ENCODE peak calls at places on chromosomes 4 and X, in nine cellular contexts. H is IMR-90, T is A549, Q is tibial artery, R is foreskin fibroblast, P is heart right ventricle, Z is neural crest cell, L is psoas muscle, A is ovary. I is an unnamed sample.

GRCh38 chrX:15750611-15751159 is 12.6 kb downstream of the CA5B start:
- DNase-seq in H (no peak), T (no peak), Q (no peak), R (peak), P (no peak), Z (no peak), L (no peak), A (no peak), I (no peak)

GRCh38 chr4:108135549-108136209 is 33.1 kb downstream of the LEF1 start:
- DNase-seq in H (no peak), T (no peak), Q (no peak), R (no peak), P (no peak), Z (peak), L (no peak), A (no peak), I (no peak)

GRCh38 chr4:149486861-149487260 is 328.8 kb downstream of the IQCM start:
- DNase-seq in H (no peak), T (no peak), Q (no peak), R (no peak), P (no peak), Z (no peak), L (no peak), A (no peak), I (no peak)

GRCh38 chrX:129877401-129877800 is 28.6 kb upstream of the UTP14A start:
- DNase-seq in H (no peak), T (no peak), Q (no peak), R (no peak), P (no peak), Z (no peak), L (no peak), A (no peak), I (no peak)

GRCh38 chr4:134202557-134202956 is 968 bp upstream of the PABPC4L start:
- DNase-seq in H (no peak), T (no peak), Q (no peak), R (no peak), P (no peak), Z (no peak), L (no peak), A (no peak), I (no peak)

GRCh38 chr4:165512464-165512863 is 133.7 kb downstream of the CPE start:
- DNase-seq in H (no peak), T (no peak), Q (no peak), R (no peak), P (no peak), Z (no peak), L (no peak), A (no peak), I (no peak)

GRCh38 chrX:21683910-21684309 is 25.8 kb upstream of the KLHL34 start:
- DNase-seq in H (peak), T (no peak), Q (no peak), R (peak), P (no peak), Z (no peak), L (no peak), A (no peak), I (no peak)

GRCh38 chr4:182093431-182093831 is 149.8 kb upstream of the TENM3 start:
- DNase-seq in H (no peak), T (no peak), Q (no peak), R (no peak), P (no peak), Z (no peak), L (no peak), A (no peak), I (no peak)

GRCh38 chr4:99404595-99405287 is 30.4 kb downstream of the ADH7 start:
- DNase-seq in H (peak), T (no peak), Q (no peak), R (peak), P (no peak), Z (no peak), L (peak), A (no peak), I (no peak)

GRCh38 chr4:68904786-68905185 is 46.8 kb downstream of the UGT2A3 start:
- DNase-seq in H (no peak), T (no peak), Q (no peak), R (no peak), P (no peak), Z (no peak), L (no peak), A (no peak), I (no peak)

GRCh38 chr4:1598206-1598605 is 85.9 kb downstream of the FAM53A start:
- DNase-seq in H (no peak), T (no peak), Q (no peak), R (no peak), P (no peak), Z (no peak), L (no peak), A (no peak), I (peak)

GRCh38 chr4:109014593-109015412 is 251.9 kb upstream of the ETNPPL start:
- DNase-seq in H (no peak), T (no peak), Q (no peak), R (no peak), P (no peak), Z (no peak), L (no peak), A (no peak), I (no peak)

GRCh38 chrX:134875679-134876078 is 115.1 kb upstream of the SMIM10 start:
- DNase-seq in H (no peak), T (no peak), Q (no peak), R (no peak), P (no peak), Z (no peak), L (no peak), A (no peak), I (no peak)

GRCh38 chr4:185903205-185903604 is 91.2 kb upstream of the SORBS2 start:
- DNase-seq in H (no peak), T (no peak), Q (no peak), R (no peak), P (no peak), Z (no peak), L (no peak), A (no peak), I (no peak)

GRCh38 chr4:31045724-31046318 is 325.7 kb downstream of the PCDH7 start:
- DNase-seq in H (peak), T (no peak), Q (no peak), R (peak), P (no peak), Z (no peak), L (no peak), A (no peak), I (peak)

GRCh38 chrX:67545772-67546495 is 2.1 kb downstream of the AR start:
- DNase-seq in H (no peak), T (no peak), Q (peak), R (peak), P (peak), Z (peak), L (peak), A (peak), I (peak)

GRCh38 chrX:45632506-45632905 is 431.8 kb upstream of the DIPK2B start:
- DNase-seq in H (no peak), T (no peak), Q (no peak), R (no peak), P (no peak), Z (no peak), L (no peak), A (no peak), I (no peak)

GRCh38 chr4:119016636-119017035 is 119.0 kb upstream of the MYOZ2 start:
- DNase-seq in H (peak), T (no peak), Q (no peak), R (peak), P (no peak), Z (no peak), L (no peak), A (no peak), I (no peak)

GRCh38 chr4:73855406-73855805 is 2.3 kb downstream of the PF4V1 start:
- DNase-seq in H (no peak), T (no peak), Q (no peak), R (no peak), P (no peak), Z (no peak), L (no peak), A (no peak), I (no peak)

DNA sequence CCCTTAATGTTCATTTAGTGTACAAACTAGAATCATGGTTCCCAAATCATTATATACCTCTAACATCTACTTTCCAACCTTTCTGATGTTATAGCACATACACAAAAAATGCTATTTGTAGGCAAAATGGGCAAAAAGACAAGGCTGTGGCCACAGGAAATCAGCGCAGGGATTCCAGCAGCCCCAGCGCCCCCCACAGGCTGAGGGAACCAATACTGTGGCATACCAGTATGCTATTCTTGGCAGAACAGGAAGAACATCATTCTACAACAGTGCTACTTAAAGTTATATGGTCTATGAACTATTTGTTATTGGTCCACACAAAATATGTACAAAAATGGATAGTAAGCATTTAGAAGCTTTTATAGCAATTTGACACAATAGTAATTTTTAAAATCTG is 25.3 kb downstream of the STEEP1 start:
- DNase-seq in H (no peak), T (peak), Q (no peak), R (no peak), P (no peak), Z (no peak), L (no peak), A (no peak), I (no peak)
- TF ChIP-seq CTCF in H (no peak), T (no peak), Q (no peak), R (no peak), P (no peak), Z (no peak), L (no peak), A (no peak), I (no peak)

GRCh38 chrX:33465137-33465536 is 253.8 kb upstream of the DMD start:
- DNase-seq in H (no peak), T (no peak), Q (no peak), R (no peak), P (no peak), Z (no peak), L (no peak), A (no peak), I (no peak)
- TF ChIP-seq CTCF in H (no peak), T (no peak), Q (no peak), R (no peak), P (no peak), Z (peak), L (no peak), A (no peak), I (no peak)

GRCh38 chr4:77347341-77347740 is 190.3 kb downstream of the CCNG2 start:
- DNase-seq in H (no peak), T (no peak), Q (no peak), R (no peak), P (no peak), Z (no peak), L (no peak), A (no peak), I (peak)
- TF ChIP-seq CTCF in H (no peak), T (no peak), Q (no peak), R (no peak), P (no peak), Z (no peak), L (no peak), A (no peak), I (no peak)

GRCh38 chrX:24561121-24561520 is 86.0 kb downstream of the PCYT1B start:
- DNase-seq in H (peak), T (peak), Q (no peak), R (peak), P (no peak), Z (no peak), L (no peak), A (no peak), I (no peak)
- TF ChIP-seq CTCF in H (peak), T (peak), Q (peak), R (no peak), P (no peak), Z (no peak), L (peak), A (no peak), I (no peak)

GRCh38 chr4:88465653-88466192 is 8.8 kb downstream of the HERC5 start:
- DNase-seq in H (no peak), T (no peak), Q (no peak), R (no peak), P (no peak), Z (no peak), L (no peak), A (no peak), I (no peak)
- TF ChIP-seq CTCF in H (no peak), T (no peak), Q (no peak), R (no peak), P (no peak), Z (no peak), L (no peak), A (no peak), I (no peak)

DNA sequence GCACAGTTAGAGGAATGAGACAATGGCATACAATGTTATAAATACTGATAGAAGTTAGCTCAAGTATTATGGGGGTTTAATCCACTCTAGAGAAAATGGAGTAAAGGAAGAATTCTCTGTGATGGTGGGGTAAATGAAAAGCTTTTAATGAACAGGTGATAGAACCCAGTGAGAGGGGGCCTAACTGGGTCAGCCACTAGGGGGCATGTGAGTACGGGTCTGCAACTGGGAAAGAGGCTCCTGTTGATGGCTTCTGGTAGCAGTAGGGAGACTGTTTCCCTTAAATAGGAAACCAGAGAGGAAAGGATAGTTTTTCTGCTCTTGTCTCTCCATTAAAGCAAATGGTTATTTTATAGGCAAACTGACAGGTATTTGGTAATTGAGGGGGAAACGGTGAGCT is 132.8 kb upstream of the GPR101 start:
- DNase-seq in H (no peak), T (no peak), Q (no peak), R (no peak), P (no peak), Z (no peak), L (no peak), A (no peak), I (no peak)
- TF ChIP-seq CTCF in H (no peak), T (no peak), Q (no peak), R (no peak), P (no peak), Z (peak), L (no peak), A (no peak), I (no peak)

GRCh38 chr4:113762061-113762850 is 718 bp upstream of the CAMK2D start:
- DNase-seq in H (peak), T (peak), Q (peak), R (peak), P (peak), Z (peak), L (peak), A (peak), I (peak)
- TF ChIP-seq CTCF in H (peak), T (no peak), Q (no peak), R (no peak), P (no peak), Z (no peak), L (no peak), A (no peak), I (no peak)

GRCh38 chrX:137032378-137032694 is 1.5 kb downstream of the GPR101 start:
- DNase-seq in H (no peak), T (no peak), Q (no peak), R (peak), P (no peak), Z (no peak), L (no peak), A (no peak), I (no peak)

GRCh38 chrX:137033774-137034507 is at the start of gene GPR101:
- DNase-seq in H (no peak), T (no peak), Q (no peak), R (peak), P (no peak), Z (no peak), L (no peak), A (no peak), I (no peak)

GRCh38 chrX:137034508-137034872 is 695 bp upstream of the GPR101 start:
- DNase-seq in H (no peak), T (no peak), Q (no peak), R (no peak), P (no peak), Z (no peak), L (no peak), A (no peak), I (no peak)

GRCh38 chrX:137031517-137032377 is 2.0 kb downstream of the GPR101 start:
- DNase-seq in H (peak), T (no peak), Q (no peak), R (peak), P (no peak), Z (peak), L (peak), A (no peak), I (no peak)

GRCh38 chrX:137032841-137033773 is 688 bp downstream of the GPR101 start:
- DNase-seq in H (no peak), T (no peak), Q (no peak), R (no peak), P (no peak), Z (no peak), L (no peak), A (no peak), I (no peak)
- TF ChIP-seq CTCF in H (no peak), T (no peak), Q (no peak), R (no peak), P (no peak), Z (no peak), L (no peak), A (no peak), I (no peak)